ENCODE peak calls at places on chromosomes 1 and 21, in ten cellular contexts. Q is aorta, K is pancreas, N is fibroblast of lung, F is A673, C is neuronal stem cell, H is mesendoderm, G is esophagus squamous epithelium, D is tibial artery, E is HCT116. T is an unnamed sample.

GRCh38 chr1:225737179-225737578 is 40.4 kb upstream of the SRP9 start:
- DNase-seq in Q (no peak), K (no peak), N (no peak), F (no peak), C (no peak), H (no peak), G (no peak), D (no peak), E (no peak), T (no peak)

GRCh38 chr21:43590220-43590619 is 69.1 kb downstream of the HSF2BP start:
- DNase-seq in Q (no peak), K (no peak), N (peak; percentile 80), F (no peak), C (no peak), H (no peak), G (no peak), D (no peak), E (no peak), T (no peak)

GRCh38 chr1:114258074-114258473 is 104.4 kb upstream of the SYT6 start:
- DNase-seq in Q (no peak), K (no peak), N (no peak), F (no peak), C (no peak), H (no peak), G (no peak), D (no peak), E (no peak), T (no peak)

GRCh38 chr21:36891692-36892091 is 74.8 kb downstream of the HLCS start:
- DNase-seq in Q (no peak), K (no peak), N (peak; percentile 56), F (peak; percentile 39), C (no peak), H (peak; percentile 14), G (no peak), D (no peak), E (no peak), T (no peak)

GRCh38 chr1:30106125-30106524 is 617.3 kb downstream of the MATN1 start:
- DNase-seq in Q (no peak), K (no peak), N (peak; percentile 28), F (peak; percentile 55), C (peak; percentile 39), H (peak; percentile 86), G (no peak), D (no peak), E (no peak), T (no peak)

GRCh38 chr1:230641346-230641745 is 935 bp upstream of the COG2 start:
- DNase-seq in Q (no peak), K (no peak), N (peak; percentile 66), F (no peak), C (no peak), H (no peak), G (no peak), D (no peak), E (no peak), T (no peak)

GRCh38 chr1:185343306-185343705 is 26.3 kb upstream of the IVNS1ABP start:
- DNase-seq in Q (no peak), K (no peak), N (no peak), F (no peak), C (no peak), H (no peak), G (no peak), D (no peak), E (no peak), T (no peak)

GRCh38 chr1:201946224-201946908 is at the start of gene LMOD1:
- DNase-seq in Q (peak; percentile 95), K (peak; percentile 67), N (peak; percentile 98), F (peak; percentile 73), C (peak; percentile 86), H (peak; percentile 92), G (no peak), D (peak; percentile 99), E (no peak), T (peak; percentile 92)

GRCh38 chr1:168042362-168042761 is 94.4 kb downstream of the GPR161 start:
- DNase-seq in Q (no peak), K (no peak), N (no peak), F (no peak), C (no peak), H (no peak), G (no peak), D (no peak), E (no peak), T (no peak)
- H3K36me3 ChIP-seq in Q (no peaks in the 10 kb centered on the region), K (no peaks in the 10 kb centered on the region), N (peaks cover 2% of the 10 kb centered on the region), F (peaks cover 8% of the 10 kb centered on the region), C (peaks cover 27% of the 10 kb centered on the region), H (peaks cover 2% of the 10 kb centered on the region), G (peaks cover 6% of the 10 kb centered on the region), D (peaks cover 16% of the 10 kb centered on the region), E (no peaks in the 10 kb centered on the region), T (peaks cover 3% of the 10 kb centered on the region)

DNA sequence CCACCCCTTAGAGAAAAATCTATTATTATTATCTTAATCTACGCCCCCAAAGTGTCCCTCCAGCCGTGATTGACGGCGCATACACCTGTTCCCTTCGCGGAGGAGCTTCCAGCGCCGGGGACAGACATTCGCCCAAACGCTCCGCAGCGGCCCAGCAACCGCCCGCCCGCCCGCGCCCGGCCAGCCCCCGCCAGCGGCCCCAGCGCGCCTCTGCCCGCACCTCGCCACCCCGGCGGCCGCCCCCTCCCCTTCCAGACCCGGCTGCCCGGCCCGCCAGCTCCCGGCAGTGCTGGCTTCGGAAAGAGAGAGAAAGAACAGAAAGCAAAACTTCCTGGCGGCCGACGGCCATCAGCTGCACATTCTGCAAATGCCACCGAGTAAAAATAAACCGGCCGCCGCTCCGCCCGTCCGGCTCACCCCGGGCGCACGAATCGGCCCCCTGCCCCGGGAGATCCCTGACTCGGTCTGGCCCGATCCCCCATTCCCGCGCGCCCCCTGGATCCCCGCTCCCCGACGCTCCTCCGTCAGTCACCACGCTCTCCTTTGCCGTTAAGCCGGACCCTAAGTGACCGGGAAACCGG is 1.6 kb downstream of the CASZ1 start:
- DNase-seq in Q (no peak), K (peak; percentile 36), N (peak; percentile 11), F (peak; percentile 23), C (no peak), H (peak; percentile 23), G (no peak), D (no peak), E (no peak), T (peak; percentile 68)
- H3K27ac ChIP-seq in Q (no peak overlapping the region), K (no peak overlapping the region), N (no peak overlapping the region), F (no peak overlapping the region), C (no peak overlapping the region), H (no peak overlapping the region), G (peak overlapping the region; percentile 93), D (peak overlapping the region; percentile 23), E (no peak overlapping the region), T (peak overlapping the region; percentile 99)

GRCh38 chr1:54848134-54848948 is 38.7 kb downstream of the DHCR24 start:
- DNase-seq in Q (no peak), K (no peak), N (no peak), F (no peak), C (no peak), H (no peak), G (no peak), D (peak; percentile 23), E (no peak), T (no peak)

GRCh38 chr1:54850737-54851136 is 36.3 kb downstream of the DHCR24 start:
- DNase-seq in Q (peak; percentile 61), K (no peak), N (peak; percentile 97), F (no peak), C (no peak), H (no peak), G (no peak), D (no peak), E (no peak), T (peak; percentile 50)

GRCh38 chr1:54851406-54851805 is 35.6 kb downstream of the DHCR24 start:
- DNase-seq in Q (no peak), K (no peak), N (no peak), F (no peak), C (no peak), H (no peak), G (no peak), D (peak; percentile 47), E (no peak), T (no peak)

GRCh38 chr1:54850082-54850730 is 36.8 kb downstream of the DHCR24 start:
- DNase-seq in Q (no peak), K (no peak), N (peak; percentile 48), F (no peak), C (no peak), H (no peak), G (no peak), D (peak; percentile 60), E (no peak), T (no peak)

GRCh38 chr1:54849219-54850081 is 37.5 kb downstream of the DHCR24 start:
- DNase-seq in Q (no peak), K (no peak), N (no peak), F (no peak), C (no peak), H (no peak), G (no peak), D (peak; percentile 13), E (no peak), T (no peak)
- H3K36me3 ChIP-seq in Q (no peaks in the 10 kb centered on the region), K (peaks cover 30% of the 10 kb centered on the region), N (peaks cover 27% of the 10 kb centered on the region), F (peaks cover 71% of the 10 kb centered on the region), C (peaks cover 84% of the 10 kb centered on the region), H (peaks cover 41% of the 10 kb centered on the region), G (peaks cover 11% of the 10 kb centered on the region), D (no peaks in the 10 kb centered on the region), E (peaks cover 45% of the 10 kb centered on the region), T (no peaks in the 10 kb centered on the region)

GRCh38 chr1:212286437-212287131 is 1.4 kb downstream of the PPP2R5A start:
- DNase-seq in Q (no peak), K (no peak), N (peak; percentile 27), F (no peak), C (no peak), H (no peak), G (peak; percentile 44), D (no peak), E (no peak), T (no peak)

GRCh38 chr1:212289262-212290077 is 4.3 kb downstream of the PPP2R5A start:
- DNase-seq in Q (no peak), K (no peak), N (no peak), F (no peak), C (no peak), H (no peak), G (no peak), D (no peak), E (no peak), T (no peak)

GRCh38 chr1:212285685-212286436 is 651 bp downstream of the PPP2R5A start:
- DNase-seq in Q (peak; percentile 84), K (peak; percentile 75), N (peak; percentile 52), F (peak; percentile 76), C (peak; percentile 47), H (peak; percentile 82), G (no peak), D (peak; percentile 83), E (peak; percentile 21), T (peak; percentile 73)

GRCh38 chr1:212288614-212289013 is 3.4 kb downstream of the PPP2R5A start:
- DNase-seq in Q (no peak), K (no peak), N (peak; percentile 82), F (no peak), C (no peak), H (no peak), G (no peak), D (no peak), E (no peak), T (no peak)

DNA sequence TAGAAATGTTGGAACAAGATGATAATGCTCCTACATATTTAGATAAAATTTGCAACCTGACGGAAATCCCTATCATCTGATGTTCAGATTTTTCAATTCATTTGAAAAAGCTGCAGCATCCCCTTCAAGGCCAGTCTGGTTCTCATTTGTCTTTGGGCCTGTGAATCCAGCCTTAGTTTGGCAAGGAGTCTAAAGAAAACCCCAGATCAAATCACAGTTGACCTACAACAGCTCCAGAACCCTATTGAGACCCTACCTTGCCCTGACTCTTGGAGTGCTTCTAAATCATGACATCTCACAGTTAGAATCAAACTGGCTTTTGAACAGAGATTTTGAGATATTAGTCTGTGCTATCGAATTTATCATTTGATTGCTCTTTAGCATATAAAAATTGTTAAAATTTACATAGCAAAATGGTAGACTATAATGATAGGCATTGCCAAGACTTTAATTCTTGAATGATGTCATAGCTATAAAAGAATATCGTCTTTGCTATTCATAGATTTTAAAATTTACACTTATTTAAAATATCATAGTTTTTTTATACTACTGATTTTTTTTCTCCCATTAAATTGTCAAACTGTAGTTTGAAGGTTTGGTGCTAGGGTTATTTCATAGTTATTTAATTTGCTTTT is 2.2 kb downstream of the PPP2R5A start:
- DNase-seq in Q (no peak), K (no peak), N (no peak), F (no peak), C (no peak), H (no peak), G (no peak), D (no peak), E (no peak), T (no peak)
- H3K27ac ChIP-seq in Q (peak overlapping the region; percentile 55), K (peak overlapping the region; percentile 99), N (no peak overlapping the region), F (no peak overlapping the region), C (no peak overlapping the region), H (no peak overlapping the region), G (peak overlapping the region; percentile 99), D (peak overlapping the region; percentile 96), E (peak overlapping the region; percentile 95), T (peak overlapping the region; percentile 100)

T was measured in psoas muscle.